ENCODE peak calls at places on chromosomes 16 and 17, in five cellular contexts. Q is effector memory CD4-positive, alpha-beta T cell; G is AG04449; Z is H7; L is kidney. X is an unnamed sample.

GRCh38 chr17:43732961-43733360 is 25.6 kb downstream of the SOST start:
- DNase-seq in Q (no peak), G (no peak), Z (no peak), L (no peak), X (peak)

GRCh38 chr17:47840742-47841487 is at the start of gene SCRN2:
- DNase-seq in Q (peak), G (no peak), Z (peak), L (peak), X (no peak)

GRCh38 chr17:76119409-76120371 is 16.1 kb upstream of the EXOC7 start:
- DNase-seq in Q (no peak), G (no peak), Z (peak), L (no peak), X (no peak)

GRCh38 chr16:65095090-65095728 is 26.7 kb downstream of the CDH11 start:
- DNase-seq in Q (no peak), G (no peak), Z (no peak), L (no peak), X (no peak)

GRCh38 chr16:74667215-74667765 is 613 bp upstream of the RFWD3 start:
- DNase-seq in Q (peak), G (no peak), Z (peak), L (peak), X (no peak)

GRCh38 chr16:66549284-66550131 is at the start of gene TK2:
- DNase-seq in Q (peak), G (no peak), Z (peak), L (peak), X (no peak)

GRCh38 chr17:31692632-31693031 is 166.4 kb downstream of the COPRS start:
- DNase-seq in Q (no peak), G (no peak), Z (no peak), L (no peak), X (no peak)

GRCh38 chr17:81439926-81440450 is 44.7 kb downstream of the BAHCC1 start:
- DNase-seq in Q (no peak), G (no peak), Z (no peak), L (no peak), X (no peak)

GRCh38 chr16:68194263-68194662 is 41.7 kb downstream of the ESRP2 start:
- DNase-seq in Q (no peak), G (no peak), Z (no peak), L (no peak), X (no peak)

GRCh38 chr16:4272114-4272954 is 489 bp downstream of the TFAP4 start:
- DNase-seq in Q (no peak), G (no peak), Z (peak), L (peak), X (no peak)

GRCh38 chr16:4271176-4272113 is 1.4 kb downstream of the TFAP4 start:
- DNase-seq in Q (peak), G (no peak), Z (peak), L (peak), X (peak)

GRCh38 chr16:4270091-4270490 is 2.7 kb downstream of the TFAP4 start:
- DNase-seq in Q (no peak), G (no peak), Z (peak), L (no peak), X (no peak)

GRCh38 chr16:4273858-4274291 is 1.1 kb upstream of the TFAP4 start:
- DNase-seq in Q (no peak), G (no peak), Z (peak), L (peak), X (no peak)

GRCh38 chr16:4270595-4270994 is 2.2 kb downstream of the TFAP4 start:
- DNase-seq in Q (no peak), G (no peak), Z (peak), L (peak), X (no peak)
- H3K4me3 ChIP-seq in Q (no peak), G (no peak), Z (peak), L (no peak), X (peak)

GRCh38 chr16:84821179-84821578 is 1.4 kb downstream of the CRISPLD2 start:
- DNase-seq in Q (no peak), G (no peak), Z (no peak), L (peak), X (no peak)

GRCh38 chr16:84819644-84820304 is at the start of gene CRISPLD2:
- DNase-seq in Q (peak), G (no peak), Z (peak), L (peak), X (no peak)

GRCh38 chr16:84818989-84819643 is 669 bp upstream of the CRISPLD2 start:
- DNase-seq in Q (no peak), G (no peak), Z (peak), L (no peak), X (no peak)

GRCh38 chr16:84820771-84821170 is 986 bp downstream of the CRISPLD2 start:
- DNase-seq in Q (no peak), G (no peak), Z (no peak), L (no peak), X (no peak)

DNA sequence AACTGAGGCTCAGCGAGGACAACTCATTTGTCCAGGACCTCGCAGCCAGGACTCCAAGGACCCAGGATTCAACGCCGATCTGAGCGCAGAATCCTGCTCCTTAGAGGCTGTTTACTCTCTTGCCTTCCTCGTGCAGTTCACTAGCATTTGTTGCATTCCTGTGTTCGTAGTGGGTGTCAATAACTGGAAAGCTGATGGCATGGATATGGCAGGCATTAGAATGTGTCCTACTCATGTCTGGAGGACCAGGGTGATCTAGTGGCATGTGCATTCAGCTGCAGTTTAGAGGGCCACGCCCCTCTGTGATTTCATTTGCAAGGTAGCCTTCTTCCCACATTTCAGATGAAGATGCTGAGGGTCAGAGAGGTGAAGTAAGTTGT is 510 bp downstream of the CRISPLD2 start:
- DNase-seq in Q (no peak), G (no peak), Z (no peak), L (no peak), X (no peak)
- H3K4me3 ChIP-seq in Q (peak), G (peak), Z (peak), L (peak), X (peak)

GRCh38 chr17:968812-969766 is 10.5 kb downstream of the NXN start:
- DNase-seq in Q (no peak), G (no peak), Z (peak), L (peak), X (no peak)
- H3K4me3 ChIP-seq in Q (no peak), G (peak), Z (no peak), L (no peak), X (peak)

GRCh38 chr17:83085526-83086196 is 6.3 kb downstream of the METRNL start:
- DNase-seq in Q (no peak), G (no peak), Z (no peak), L (no peak), X (no peak)

GRCh38 chr17:83083368-83084201 is 4.2 kb downstream of the METRNL start:
- DNase-seq in Q (peak), G (peak), Z (peak), L (no peak), X (peak)

GRCh38 chr17:83085103-83085502 is 5.7 kb downstream of the METRNL start:
- DNase-seq in Q (no peak), G (no peak), Z (peak), L (no peak), X (no peak)

GRCh38 chr17:83084214-83084613 is 4.8 kb downstream of the METRNL start:
- DNase-seq in Q (no peak), G (no peak), Z (peak), L (no peak), X (no peak)

GRCh38 chr17:83084621-83085056 is 5.2 kb downstream of the METRNL start:
- DNase-seq in Q (no peak), G (no peak), Z (peak), L (no peak), X (no peak)
- H3K4me3 ChIP-seq in Q (no peak), G (no peak), Z (no peak), L (no peak), X (no peak)

DNA sequence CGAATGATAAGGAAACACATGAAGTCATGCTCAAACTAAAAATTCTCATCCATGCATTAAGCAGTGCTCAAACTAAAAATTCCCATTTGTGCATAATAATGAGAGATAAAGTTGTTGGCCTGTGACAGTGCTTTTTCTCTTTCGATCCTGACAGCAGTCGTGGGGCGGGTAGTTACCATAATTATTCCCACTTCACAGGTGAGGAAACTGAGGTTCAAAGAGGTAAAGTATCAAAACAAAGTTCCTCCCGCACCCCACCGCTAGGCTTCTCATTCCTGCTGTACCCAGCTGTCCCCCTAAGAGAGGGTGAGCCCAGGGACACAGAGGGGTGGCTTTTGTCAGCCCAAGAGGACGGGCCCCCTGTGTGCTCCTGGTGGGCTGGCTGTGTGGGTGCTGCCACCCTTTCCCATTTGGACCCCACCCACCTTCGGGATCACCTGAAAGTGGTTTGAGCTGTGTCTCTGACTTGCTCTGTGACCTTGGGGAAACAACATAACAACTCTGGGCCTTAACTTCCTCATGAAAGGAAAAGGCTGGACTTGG is 92.6 kb downstream of the CLEC16A start:
- DNase-seq in Q (no peak), G (no peak), Z (no peak), L (no peak), X (no peak)
- H3K4me3 ChIP-seq in Q (no peak), G (no peak), Z (no peak), L (no peak), X (no peak)